ENCODE peak calls at places on chromosome 2, in six cellular contexts. One of them, this sample, is unnamed.

GRCh38 chr2:224930124-224930523 is 112.1 kb downstream of the DOCK10 start:
- DNase-seq in tibial artery: no peak
- DNase-seq in GM13976: no peak
- DNase-seq in ovary: no peak
- DNase-seq in BE2C: no peak
- DNase-seq in lower lobe of right lung: no peak
- DNase-seq in this sample: no peak

GRCh38 chr2:145343287-145343686 is 823.4 kb upstream of the ZEB2 start:
- DNase-seq in tibial artery: no peak
- DNase-seq in GM13976: no peak
- DNase-seq in ovary: no peak
- DNase-seq in BE2C: no peak
- DNase-seq in lower lobe of right lung: no peak
- DNase-seq in this sample: no peak

GRCh38 chr2:3827673-3828575 is 124.5 kb downstream of the DCDC2C start:
- DNase-seq in tibial artery: no peak
- DNase-seq in GM13976: peak; percentile 63
- DNase-seq in ovary: no peak
- DNase-seq in BE2C: peak; percentile 53
- DNase-seq in lower lobe of right lung: no peak
- DNase-seq in this sample: peak; percentile 30

GRCh38 chr2:71905205-71905604 is 242.5 kb downstream of the CYP26B1 start:
- DNase-seq in tibial artery: no peak
- DNase-seq in GM13976: no peak
- DNase-seq in ovary: no peak
- DNase-seq in BE2C: no peak
- DNase-seq in lower lobe of right lung: no peak
- DNase-seq in this sample: peak; percentile 47

GRCh38 chr2:211055438-211055837 is 499.0 kb downstream of the CPS1 start:
- DNase-seq in tibial artery: no peak
- DNase-seq in GM13976: no peak
- DNase-seq in ovary: no peak
- DNase-seq in BE2C: peak; percentile 63
- DNase-seq in lower lobe of right lung: no peak
- DNase-seq in this sample: peak; percentile 33

GRCh38 chr2:142533083-142533482 is 344.4 kb upstream of the KYNU start:
- DNase-seq in tibial artery: no peak
- DNase-seq in GM13976: no peak
- DNase-seq in ovary: no peak
- DNase-seq in BE2C: no peak
- DNase-seq in lower lobe of right lung: no peak
- DNase-seq in this sample: no peak

GRCh38 chr2:212537311-212538155 is 1.1 kb downstream of the ERBB4 start:
- DNase-seq in tibial artery: peak; percentile 28
- DNase-seq in GM13976: peak; percentile 33
- DNase-seq in ovary: peak; percentile 14
- DNase-seq in BE2C: peak; percentile 70
- DNase-seq in lower lobe of right lung: peak; percentile 64
- DNase-seq in this sample: peak; percentile 29

GRCh38 chr2:241773511-241774418 is 2.9 kb upstream of the GAL3ST2 start:
- DNase-seq in tibial artery: no peak
- DNase-seq in GM13976: peak; percentile 28
- DNase-seq in ovary: peak; percentile 20
- DNase-seq in BE2C: no peak
- DNase-seq in lower lobe of right lung: peak; percentile 50
- DNase-seq in this sample: no peak

GRCh38 chr2:23656597-23656973 is 270.3 kb downstream of the ATAD2B start:
- DNase-seq in tibial artery: no peak
- DNase-seq in GM13976: no peak
- DNase-seq in ovary: no peak
- DNase-seq in BE2C: no peak
- DNase-seq in lower lobe of right lung: no peak
- DNase-seq in this sample: no peak

GRCh38 chr2:3667151-3667631 is 9.2 kb downstream of the ALLC start:
- DNase-seq in tibial artery: no peak
- DNase-seq in GM13976: no peak
- DNase-seq in ovary: no peak
- DNase-seq in BE2C: peak; percentile 57
- DNase-seq in lower lobe of right lung: no peak
- DNase-seq in this sample: peak; percentile 5

GRCh38 chr2:113060396-113060795 is 1.4 kb downstream of the IL36RN start:
- DNase-seq in tibial artery: no peak
- DNase-seq in GM13976: no peak
- DNase-seq in ovary: no peak
- DNase-seq in BE2C: no peak
- DNase-seq in lower lobe of right lung: no peak
- DNase-seq in this sample: peak; percentile 28

GRCh38 chr2:43424262-43425207 is 171.3 kb downstream of the THADA start:
- DNase-seq in tibial artery: no peak
- DNase-seq in GM13976: no peak
- DNase-seq in ovary: no peak
- DNase-seq in BE2C: peak; percentile 26
- DNase-seq in lower lobe of right lung: no peak
- DNase-seq in this sample: no peak

GRCh38 chr2:85525567-85525966 is 13.4 kb upstream of the MAT2A start:
- DNase-seq in tibial artery: no peak
- DNase-seq in GM13976: no peak
- DNase-seq in ovary: no peak
- DNase-seq in BE2C: no peak
- DNase-seq in lower lobe of right lung: no peak
- DNase-seq in this sample: no peak

GRCh38 chr2:209334188-209335017 is 89.4 kb upstream of the MAP2 start:
- DNase-seq in tibial artery: peak; percentile 25
- DNase-seq in GM13976: peak; percentile 45
- DNase-seq in ovary: peak; percentile 46
- DNase-seq in BE2C: peak; percentile 67
- DNase-seq in lower lobe of right lung: peak; percentile 49
- DNase-seq in this sample: peak; percentile 76

GRCh38 chr2:45986509-45986908 is 310.7 kb upstream of the EPAS1 start:
- DNase-seq in tibial artery: peak; percentile 58
- DNase-seq in GM13976: no peak
- DNase-seq in ovary: no peak
- DNase-seq in BE2C: no peak
- DNase-seq in lower lobe of right lung: no peak
- DNase-seq in this sample: no peak

GRCh38 chr2:192197387-192197786 is 2.7 kb upstream of the TMEFF2 start:
- DNase-seq in tibial artery: no peak
- DNase-seq in GM13976: no peak
- DNase-seq in ovary: no peak
- DNase-seq in BE2C: no peak
- DNase-seq in lower lobe of right lung: no peak
- DNase-seq in this sample: no peak

GRCh38 chr2:167052825-167053224 is 164.5 kb downstream of the XIRP2 start:
- DNase-seq in tibial artery: no peak
- DNase-seq in GM13976: no peak
- DNase-seq in ovary: no peak
- DNase-seq in BE2C: no peak
- DNase-seq in lower lobe of right lung: no peak
- DNase-seq in this sample: peak; percentile 66

GRCh38 chr2:210022824-210023223 is 20.4 kb downstream of the RPE start:
- DNase-seq in tibial artery: no peak
- DNase-seq in GM13976: no peak
- DNase-seq in ovary: no peak
- DNase-seq in BE2C: no peak
- DNase-seq in lower lobe of right lung: no peak
- DNase-seq in this sample: no peak

GRCh38 chr2:71630110-71630967 is 177.0 kb downstream of the DYSF start:
- DNase-seq in tibial artery: no peak
- DNase-seq in GM13976: no peak
- DNase-seq in ovary: no peak
- DNase-seq in BE2C: no peak
- DNase-seq in lower lobe of right lung: no peak
- DNase-seq in this sample: no peak

DNA sequence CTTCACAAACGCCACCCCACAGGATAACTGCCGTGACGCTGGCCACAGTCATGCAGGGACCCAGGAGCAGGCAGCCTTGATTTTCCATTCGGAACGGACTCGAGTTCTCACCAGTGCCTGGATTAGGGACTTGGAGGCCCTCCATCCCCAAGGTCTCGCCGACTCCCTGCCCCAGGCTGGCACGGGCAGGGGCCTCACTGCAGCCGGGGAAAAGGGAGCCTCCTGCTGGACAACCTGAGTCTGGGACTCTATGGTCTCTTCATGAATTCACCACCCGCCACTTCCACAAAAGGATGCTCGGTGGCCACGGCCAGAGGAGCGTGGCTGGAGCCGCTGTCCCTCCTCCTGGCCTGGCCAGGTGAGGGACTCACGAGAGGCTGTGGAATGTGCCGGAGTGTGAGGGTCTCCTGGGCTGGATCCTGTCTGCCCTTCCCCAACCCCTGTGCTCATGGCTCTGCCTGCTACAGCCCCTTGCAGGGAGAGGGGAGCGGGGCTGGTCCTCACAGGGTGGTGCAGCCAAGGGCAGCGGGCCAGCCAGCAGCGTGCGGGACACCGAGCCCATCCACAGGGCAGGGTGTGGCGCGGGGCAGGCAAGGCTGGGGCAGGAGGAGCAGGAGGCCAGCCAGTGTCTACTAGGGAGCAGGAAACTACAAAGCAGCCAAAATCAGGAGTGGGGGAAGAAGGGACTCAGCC is 42.3 kb downstream of the AQP12A start:
- DNase-seq in tibial artery: no peak
- DNase-seq in GM13976: no peak
- DNase-seq in ovary: no peak
- DNase-seq in BE2C: no peak
- DNase-seq in lower lobe of right lung: no peak
- DNase-seq in this sample: no peak
- TF ChIP-seq CTCF in tibial artery: no peak
- TF ChIP-seq CTCF in GM13976: no peak
- TF ChIP-seq CTCF in ovary: no peak
- TF ChIP-seq CTCF in BE2C: no peak
- TF ChIP-seq CTCF in lower lobe of right lung: no peak
- TF ChIP-seq CTCF in this sample: no peak

GRCh38 chr2:172084734-172085459 is 410 bp upstream of the DLX1 start:
- DNase-seq in tibial artery: peak; percentile 69
- DNase-seq in GM13976: peak; percentile 88
- DNase-seq in ovary: peak; percentile 41
- DNase-seq in BE2C: peak; percentile 86
- DNase-seq in lower lobe of right lung: peak; percentile 70
- DNase-seq in this sample: peak; percentile 97

GRCh38 chr2:172085460-172086159 is at the start of gene DLX1:
- DNase-seq in tibial artery: no peak
- DNase-seq in GM13976: no peak
- DNase-seq in ovary: peak; percentile 16
- DNase-seq in BE2C: no peak
- DNase-seq in lower lobe of right lung: no peak
- DNase-seq in this sample: no peak

GRCh38 chr2:172087191-172087779 is 2.0 kb downstream of the DLX1 start:
- DNase-seq in tibial artery: no peak
- DNase-seq in GM13976: peak; percentile 15
- DNase-seq in ovary: no peak
- DNase-seq in BE2C: no peak
- DNase-seq in lower lobe of right lung: no peak
- DNase-seq in this sample: no peak

GRCh38 chr2:172087780-172088244 is 2.5 kb downstream of the DLX1 start:
- DNase-seq in tibial artery: no peak
- DNase-seq in GM13976: peak; percentile 34
- DNase-seq in ovary: no peak
- DNase-seq in BE2C: no peak
- DNase-seq in lower lobe of right lung: no peak
- DNase-seq in this sample: no peak

DNA sequence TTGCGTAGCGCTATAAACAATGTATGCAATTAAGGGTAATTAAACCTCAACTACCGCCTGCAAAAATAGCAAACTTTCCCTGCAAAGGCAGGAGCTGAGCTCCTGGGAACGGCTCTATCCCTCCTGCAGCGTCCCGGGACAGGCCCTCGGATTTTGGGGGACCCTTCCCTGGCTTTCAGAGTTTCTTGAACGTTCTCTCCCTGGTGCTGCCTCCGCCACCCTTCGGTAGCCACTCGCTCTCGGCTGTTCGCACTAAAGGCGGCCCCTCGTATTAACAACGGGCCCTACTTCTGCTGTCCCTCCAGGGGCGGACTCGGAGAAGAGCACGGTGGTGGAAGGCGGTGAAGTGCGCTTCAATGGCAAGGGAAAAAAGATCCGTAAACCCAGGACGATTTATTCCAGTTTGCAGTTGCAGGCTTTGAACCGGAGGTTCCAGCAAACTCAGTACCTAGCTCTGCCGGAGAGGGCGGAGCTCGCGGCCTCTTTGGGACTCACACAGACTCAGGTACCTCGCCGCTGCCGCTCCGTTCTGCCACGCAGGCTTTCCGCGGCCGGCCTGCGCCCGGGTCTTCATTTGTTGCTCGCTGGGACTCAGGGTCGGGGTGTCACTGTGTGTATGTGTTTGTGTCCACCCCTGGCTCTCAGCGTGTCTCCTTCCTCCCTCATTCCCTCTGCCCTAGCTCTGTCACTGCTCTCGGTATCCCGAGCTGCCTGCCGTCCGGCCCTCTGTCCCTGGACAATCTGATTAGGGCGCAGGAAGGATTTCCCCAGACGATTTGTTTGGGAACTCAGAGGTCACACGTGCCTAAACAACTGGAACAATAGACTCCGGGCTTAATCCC is 1.3 kb downstream of the DLX1 start:
- DNase-seq in tibial artery: no peak
- DNase-seq in GM13976: peak; percentile 69
- DNase-seq in ovary: peak; percentile 19
- DNase-seq in BE2C: no peak
- DNase-seq in lower lobe of right lung: no peak
- DNase-seq in this sample: no peak
- TF ChIP-seq CTCF in tibial artery: no peak
- TF ChIP-seq CTCF in GM13976: no peak
- TF ChIP-seq CTCF in ovary: no peak
- TF ChIP-seq CTCF in BE2C: no peak
- TF ChIP-seq CTCF in lower lobe of right lung: no peak
- TF ChIP-seq CTCF in this sample: no peak

GRCh38 chr2:206716607-206717006 is 1.6 kb downstream of the DYTN start:
- DNase-seq in tibial artery: no peak
- DNase-seq in GM13976: no peak
- DNase-seq in ovary: no peak
- DNase-seq in BE2C: peak; percentile 28
- DNase-seq in lower lobe of right lung: no peak
- DNase-seq in this sample: no peak
- TF ChIP-seq CTCF in tibial artery: no peak
- TF ChIP-seq CTCF in GM13976: no peak
- TF ChIP-seq CTCF in ovary: no peak
- TF ChIP-seq CTCF in BE2C: no peak
- TF ChIP-seq CTCF in lower lobe of right lung: no peak
- TF ChIP-seq CTCF in this sample: no peak

GRCh38 chr2:222360146-222360545 is 61.3 kb upstream of the PAX3 start:
- DNase-seq in tibial artery: no peak
- DNase-seq in GM13976: no peak
- DNase-seq in ovary: no peak
- DNase-seq in BE2C: peak; percentile 23
- DNase-seq in lower lobe of right lung: no peak
- DNase-seq in this sample: no peak

GRCh38 chr2:222361787-222362186 is 62.6 kb upstream of the SGPP2 start:
- DNase-seq in tibial artery: no peak
- DNase-seq in GM13976: no peak
- DNase-seq in ovary: no peak
- DNase-seq in BE2C: no peak
- DNase-seq in lower lobe of right lung: no peak
- DNase-seq in this sample: no peak

GRCh38 chr2:222362336-222362735 is 62.0 kb upstream of the SGPP2 start:
- DNase-seq in tibial artery: no peak
- DNase-seq in GM13976: no peak
- DNase-seq in ovary: no peak
- DNase-seq in BE2C: no peak
- DNase-seq in lower lobe of right lung: no peak
- DNase-seq in this sample: peak; percentile 34

GRCh38 chr2:222358876-222359275 is 60.1 kb upstream of the PAX3 start:
- DNase-seq in tibial artery: peak; percentile 33
- DNase-seq in GM13976: no peak
- DNase-seq in ovary: no peak
- DNase-seq in BE2C: peak; percentile 55
- DNase-seq in lower lobe of right lung: peak; percentile 50
- DNase-seq in this sample: peak; percentile 77

GRCh38 chr2:222360997-222361396 is 62.2 kb upstream of the PAX3 start:
- DNase-seq in tibial artery: no peak
- DNase-seq in GM13976: no peak
- DNase-seq in ovary: no peak
- DNase-seq in BE2C: peak; percentile 46
- DNase-seq in lower lobe of right lung: no peak
- DNase-seq in this sample: no peak
- TF ChIP-seq CTCF in tibial artery: no peak
- TF ChIP-seq CTCF in GM13976: no peak
- TF ChIP-seq CTCF in ovary: no peak
- TF ChIP-seq CTCF in BE2C: no peak
- TF ChIP-seq CTCF in lower lobe of right lung: no peak
- TF ChIP-seq CTCF in this sample: no peak